ENCODE peak calls at places on chromosomes 4 and X, in ten cellular contexts. L is cardiac muscle cell; D is endodermal cell; J is ovary; K is CD4-positive, alpha-beta memory T cell; G is prostate gland; Z is lower lobe of right lung; U is heart right ventricle; W is lung; X is gastrocnemius medialis. I is an unnamed sample. For H3K36me3 and H3K27me3, the result is how much of the 10 kb centered on the place peaks cover.

GRCh38 chr4:174154455-174154854 is 129.0 kb downstream of the FBXO8 start:
- DNase-seq in W (no peak), J (no peak), D (no peak), X (no peak), G (no peak), L (peak), K (no peak), U (no peak), Z (no peak), I (peak)

GRCh38 chrX:101385795-101386541 is at the start of gene BTK:
- DNase-seq in U (no peak), Z (peak), X (no peak), G (no peak), J (no peak), L (no peak), D (no peak), W (peak), K (no peak), I (no peak)

GRCh38 chr4:138650917-138651564 is 364.5 kb upstream of the NOCT start:
- DNase-seq in G (no peak), U (no peak), Z (no peak), W (no peak), D (no peak), K (no peak), X (no peak), L (peak), J (no peak), I (peak)

GRCh38 chr4:125739760-125740159 is 425.0 kb downstream of the FAT4 start:
- DNase-seq in W (no peak), X (no peak), U (peak), J (no peak), D (no peak), G (no peak), Z (no peak), L (peak), K (no peak), I (no peak)

GRCh38 chrX:19514791-19515614 is at the start of gene MAP3K15:
- DNase-seq in G (no peak), D (peak), K (peak), X (no peak), L (peak), W (peak), J (peak), U (no peak), Z (peak), I (peak)

GRCh38 chr4:182288534-182288933 is 45.3 kb downstream of the TENM3 start:
- DNase-seq in Z (no peak), U (no peak), J (no peak), L (no peak), W (no peak), X (no peak), G (no peak), D (no peak), K (no peak), I (no peak)

GRCh38 chr4:7309176-7309575 is 116.8 kb downstream of the SORCS2 start:
- DNase-seq in D (no peak), X (no peak), G (no peak), Z (no peak), L (no peak), K (no peak), U (no peak), J (no peak), W (no peak), I (no peak)

GRCh38 chr4:40515398-40516293 is 114.0 kb downstream of the RBM47 start:
- DNase-seq in D (peak), W (peak), Z (peak), L (peak), K (no peak), G (no peak), X (no peak), J (no peak), U (no peak), I (no peak)

GRCh38 chrX:115561605-115562491 is 874 bp downstream of the PLS3 start:
- DNase-seq in W (peak), L (peak), U (peak), J (peak), Z (peak), X (no peak), D (peak), K (no peak), G (peak), I (peak)

GRCh38 chr4:185839204-185839712 is 27.3 kb upstream of the SORBS2 start:
- DNase-seq in L (peak), G (no peak), K (no peak), J (peak), Z (no peak), X (peak), W (no peak), U (peak), D (peak), I (peak)

GRCh38 chr4:83138979-83139378 is 24.4 kb upstream of the PLAC8 start:
- DNase-seq in W (no peak), K (no peak), L (no peak), G (no peak), D (no peak), J (no peak), U (no peak), Z (no peak), X (no peak), I (no peak)

GRCh38 chr4:142396279-142396678 is 449.8 kb downstream of the INPP4B start:
- DNase-seq in G (no peak), J (no peak), K (no peak), D (no peak), U (no peak), L (peak), W (no peak), X (no peak), Z (no peak), I (no peak)

GRCh38 chrX:111131572-111131971 is 35.6 kb downstream of the PAK3 start:
- DNase-seq in K (no peak), U (no peak), W (no peak), X (no peak), D (no peak), Z (no peak), J (no peak), L (no peak), G (no peak), I (no peak)

GRCh38 chr4:105092768-105093167 is 53.9 kb upstream of the TET2 start:
- DNase-seq in K (no peak), L (peak), U (no peak), X (no peak), G (no peak), J (no peak), W (no peak), Z (no peak), D (no peak), I (no peak)

GRCh38 chr4:137819964-137820383 is 287.7 kb upstream of the PCDH18 start:
- DNase-seq in X (no peak), G (peak), J (no peak), U (no peak), W (no peak), D (peak), K (no peak), L (peak), Z (no peak), I (no peak)

GRCh38 chrX:115330498-115331138 is 41.1 kb downstream of the LUZP4 start:
- DNase-seq in J (peak), X (peak), D (peak), K (peak), U (peak), W (peak), Z (no peak), G (peak), L (peak), I (peak)

GRCh38 chr4:109359040-109359646 is 56.7 kb upstream of the COL25A1 start:
- DNase-seq in W (no peak), U (no peak), X (no peak), D (no peak), G (no peak), J (no peak), Z (no peak), L (no peak), K (peak), I (no peak)

GRCh38 chrX:38649227-38649626 is 87.9 kb downstream of the TSPAN7 start:
- DNase-seq in K (no peak), D (no peak), W (no peak), J (no peak), X (no peak), Z (no peak), G (no peak), L (no peak), U (no peak), I (no peak)

GRCh38 chrX:38654302-38654701 is 93.0 kb downstream of the TSPAN7 start:
- DNase-seq in G (no peak), Z (no peak), U (peak), L (peak), D (no peak), X (no peak), W (no peak), J (no peak), K (no peak), I (no peak)

GRCh38 chrX:38652934-38653442 is 91.6 kb downstream of the TSPAN7 start:
- DNase-seq in G (no peak), J (no peak), X (no peak), U (no peak), D (no peak), L (no peak), W (no peak), K (no peak), Z (no peak), I (no peak)

GRCh38 chrX:38649674-38650647 is 88.6 kb downstream of the TSPAN7 start:
- DNase-seq in Z (no peak), G (no peak), W (no peak), U (no peak), L (no peak), K (no peak), J (no peak), X (peak), D (no peak), I (no peak)

GRCh38 chrX:38651625-38652601 is 90.6 kb downstream of the TSPAN7 start:
- DNase-seq in L (no peak), G (no peak), J (no peak), D (no peak), K (no peak), U (no peak), X (peak), Z (no peak), W (no peak), I (no peak)
- H3K4me3 ChIP-seq in L (no peak), G (no peak), J (no peak), D (no peak), K (no peak), U (no peak), X (no peak), Z (no peak), W (no peak), I (no peak)

GRCh38 chrX:153921511-153922285 is 4.4 kb downstream of the ARHGAP4 start:
- DNase-seq in D (no peak), X (no peak), G (no peak), L (no peak), K (no peak), U (no peak), J (peak), W (no peak), Z (peak), I (no peak)
- H3K36me3 ChIP-seq in D (under half), X (under half), G (under half), L (under half), K (under half), U (under half), J (under half), W (under half), Z (under half), I (under half)

DNA sequence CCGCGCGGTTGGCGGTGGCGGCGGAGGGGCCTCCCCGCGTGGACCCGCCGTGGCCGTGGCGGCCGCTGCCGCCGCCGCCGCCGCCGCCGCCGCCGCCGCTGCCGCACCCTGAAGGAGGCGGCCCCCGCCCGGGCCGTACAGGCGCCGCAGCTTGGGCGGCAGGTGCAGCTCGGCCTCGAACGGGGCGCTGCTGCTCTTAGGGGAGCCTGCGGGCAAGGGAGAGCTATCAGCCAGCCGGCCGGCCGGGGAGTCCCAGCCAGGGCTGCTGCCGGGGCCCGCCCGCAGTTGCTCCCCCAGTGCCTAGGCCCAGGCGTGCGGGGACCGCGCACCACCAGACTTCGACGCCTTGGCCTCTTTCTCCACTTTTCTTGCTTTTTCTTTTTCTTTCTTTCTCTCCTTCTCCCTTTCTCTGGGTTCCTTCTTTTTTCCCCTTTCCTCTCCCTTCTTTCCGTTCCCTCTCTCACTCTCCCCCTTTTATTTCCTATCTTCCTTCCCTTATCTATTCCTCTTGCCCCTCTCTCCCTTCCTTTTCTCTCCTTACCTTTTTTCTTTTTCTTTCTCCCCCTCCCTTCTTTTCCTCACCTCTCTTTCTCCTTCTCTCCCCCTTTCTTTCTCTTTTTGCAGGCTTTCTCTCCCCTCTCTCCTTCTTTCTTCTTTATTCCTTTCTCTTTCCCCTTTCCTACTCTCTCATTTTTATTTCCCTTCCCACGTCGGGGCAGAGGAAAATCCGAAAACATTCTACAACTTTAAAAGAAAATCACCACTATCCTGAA is 2.0 kb downstream of the ARX start:
- DNase-seq in J (no peak), X (no peak), W (no peak), D (peak), K (no peak), L (no peak), U (no peak), G (no peak), Z (no peak), I (no peak)
- H3K27me3 ChIP-seq in J (under half), X (under half), W (under half), D (half or more), K (under half), L (half or more), U (half or more), G (under half), Z (half or more), I (under half)

DNA sequence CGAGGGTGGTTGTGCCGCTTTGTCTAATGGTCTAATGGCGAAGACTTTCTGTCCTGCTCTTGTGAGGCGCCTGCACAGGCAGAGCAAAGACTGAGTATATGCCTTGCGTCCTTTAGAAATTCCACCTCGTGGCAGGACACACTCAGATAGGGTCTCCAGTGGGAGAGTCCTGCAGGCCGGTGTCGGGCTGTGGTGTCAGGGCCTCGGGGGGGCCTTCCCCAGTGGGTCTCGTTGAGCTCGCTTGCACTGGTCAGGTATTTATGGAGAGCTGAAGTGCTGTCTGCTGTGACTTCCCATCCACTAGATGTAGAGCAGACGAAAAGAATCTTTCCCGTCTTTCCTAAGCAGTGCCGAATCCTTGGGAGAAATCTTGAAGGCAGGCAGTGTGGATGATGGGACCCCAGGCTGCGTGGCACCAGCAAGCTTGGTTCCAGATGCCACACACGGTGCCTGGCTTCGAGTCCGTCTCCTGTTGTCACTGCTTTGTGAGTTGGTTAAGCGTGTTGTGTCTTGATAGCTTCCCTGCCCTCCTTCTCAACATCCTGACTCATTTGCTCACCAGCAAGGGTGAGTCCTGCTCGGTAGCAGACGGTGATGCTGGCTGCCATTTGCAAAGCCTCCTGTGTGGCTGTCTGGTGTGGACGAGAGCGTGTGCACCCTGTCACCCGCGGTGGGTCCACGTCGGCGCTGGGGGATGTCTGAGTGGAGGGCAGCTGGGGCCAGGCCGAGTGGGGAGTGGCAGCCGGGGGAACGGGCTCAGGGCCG is 20.5 kb downstream of the MAEA start:
- DNase-seq in D (peak), G (no peak), K (no peak), W (no peak), Z (no peak), L (no peak), U (no peak), X (no peak), J (no peak), I (no peak)
- H3K4me3 ChIP-seq in D (peak), G (peak), K (no peak), W (peak), Z (peak), L (peak), U (no peak), X (peak), J (peak), I (no peak)

GRCh38 chr4:41646862-41647261 is 101.7 kb downstream of the PHOX2B start:
- DNase-seq in D (no peak), J (no peak), W (no peak), G (no peak), K (no peak), Z (no peak), X (no peak), L (no peak), U (no peak), I (no peak)
- H3K36me3 ChIP-seq in D (under half), J (under half), W (under half), G (under half), K (under half), Z (half or more), X (under half), L (under half), U (under half), I (under half)

DNA sequence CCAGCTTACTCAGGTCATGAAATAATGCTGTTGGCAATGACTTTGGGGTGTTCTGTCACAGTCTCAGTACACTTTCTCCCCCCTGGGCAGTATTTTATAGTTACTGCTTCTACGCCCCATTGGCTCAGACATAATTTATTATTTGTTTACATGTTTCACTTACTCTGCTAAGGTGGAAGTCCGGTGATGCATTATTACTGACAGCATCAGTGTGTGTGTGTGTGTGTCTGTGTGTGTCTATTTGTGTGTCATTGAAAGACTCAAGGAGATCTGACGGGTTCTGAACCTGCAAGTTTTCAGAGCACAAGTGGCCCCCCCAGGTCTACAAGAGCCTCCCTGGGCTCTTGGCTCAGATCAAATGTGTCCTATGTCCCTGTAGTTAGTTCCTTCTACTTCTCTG is 283.5 kb upstream of the GATB start:
- DNase-seq in W (no peak), Z (no peak), D (no peak), G (no peak), K (no peak), L (no peak), J (no peak), U (no peak), X (no peak), I (no peak)
- H3K27me3 ChIP-seq in W (under half), Z (under half), D (under half), G (under half), K (under half), L (under half), J (under half), U (under half), X (under half), I (under half)

GRCh38 chrX:72308209-72308565 is 2.5 kb upstream of the CITED1 start:
- DNase-seq in D (no peak), G (no peak), Z (no peak), X (no peak), K (no peak), U (no peak), L (no peak), J (no peak), W (no peak), I (no peak)
- H3K4me3 ChIP-seq in D (no peak), G (no peak), Z (peak), X (peak), K (no peak), U (no peak), L (no peak), J (no peak), W (no peak), I (no peak)